ENCODE peak calls at places on chromosome 12, in six cellular contexts. One of them, this sample, is unnamed.

GRCh38 chr12:3493225-3494049 is 2.4 kb downstream of the PRMT8 start:
- DNase-seq in hepatocyte: no peak
- DNase-seq in lower lobe of right lung: no peak
- DNase-seq in aorta: no peak
- DNase-seq in CD8-positive, alpha-beta T cell: no peak
- DNase-seq in esophagus muscularis mucosa: no peak
- DNase-seq in this sample: no peak

GRCh38 chr12:108099085-108099484 is 30.0 kb upstream of the WSCD2 start:
- DNase-seq in lower lobe of right lung: no peak
- DNase-seq in hepatocyte: no peak
- DNase-seq in esophagus muscularis mucosa: no peak
- DNase-seq in aorta: no peak
- DNase-seq in CD8-positive, alpha-beta T cell: no peak
- DNase-seq in this sample: no peak

GRCh38 chr12:15534322-15534721 is 212.0 kb downstream of the PTPRO start:
- DNase-seq in lower lobe of right lung: no peak
- DNase-seq in aorta: no peak
- DNase-seq in esophagus muscularis mucosa: no peak
- DNase-seq in CD8-positive, alpha-beta T cell: no peak
- DNase-seq in hepatocyte: no peak
- DNase-seq in this sample: no peak

GRCh38 chr12:113052326-113052725 is 4.2 kb upstream of the DTX1 start:
- DNase-seq in aorta: no peak
- DNase-seq in hepatocyte: no peak
- DNase-seq in CD8-positive, alpha-beta T cell: no peak
- DNase-seq in esophagus muscularis mucosa: no peak
- DNase-seq in lower lobe of right lung: no peak
- DNase-seq in this sample: no peak

GRCh38 chr12:57473392-57473791 is 6.3 kb downstream of the ARHGAP9 start:
- DNase-seq in hepatocyte: no peak
- DNase-seq in aorta: no peak
- DNase-seq in lower lobe of right lung: no peak
- DNase-seq in CD8-positive, alpha-beta T cell: no peak
- DNase-seq in esophagus muscularis mucosa: no peak
- DNase-seq in this sample: no peak

GRCh38 chr12:81492131-81492720 is 266.9 kb downstream of the PPFIA2 start:
- DNase-seq in esophagus muscularis mucosa: no peak
- DNase-seq in aorta: no peak
- DNase-seq in lower lobe of right lung: no peak
- DNase-seq in CD8-positive, alpha-beta T cell: no peak
- DNase-seq in hepatocyte: peak; percentile 15
- DNase-seq in this sample: no peak

GRCh38 chr12:107903377-107904061 is 129.0 kb downstream of the ASCL4 start:
- DNase-seq in hepatocyte: peak; percentile 82
- DNase-seq in esophagus muscularis mucosa: no peak
- DNase-seq in aorta: peak; percentile 78
- DNase-seq in lower lobe of right lung: peak; percentile 84
- DNase-seq in CD8-positive, alpha-beta T cell: no peak
- DNase-seq in this sample: peak; percentile 33

GRCh38 chr12:67593041-67593870 is 55.3 kb upstream of the DYRK2 start:
- DNase-seq in lower lobe of right lung: no peak
- DNase-seq in CD8-positive, alpha-beta T cell: no peak
- DNase-seq in hepatocyte: peak; percentile 77
- DNase-seq in aorta: no peak
- DNase-seq in esophagus muscularis mucosa: peak; percentile 4
- DNase-seq in this sample: no peak

GRCh38 chr12:104752016-104752415 is 206.1 kb downstream of the SLC41A2 start:
- DNase-seq in CD8-positive, alpha-beta T cell: no peak
- DNase-seq in lower lobe of right lung: no peak
- DNase-seq in esophagus muscularis mucosa: no peak
- DNase-seq in hepatocyte: no peak
- DNase-seq in aorta: no peak
- DNase-seq in this sample: no peak

GRCh38 chr12:1872448-1872847 is 46.0 kb downstream of the CACNA2D4 start:
- DNase-seq in hepatocyte: no peak
- DNase-seq in aorta: no peak
- DNase-seq in lower lobe of right lung: no peak
- DNase-seq in CD8-positive, alpha-beta T cell: no peak
- DNase-seq in esophagus muscularis mucosa: no peak
- DNase-seq in this sample: no peak

GRCh38 chr12:22042981-22043669 is 2.9 kb upstream of the CMAS start:
- DNase-seq in esophagus muscularis mucosa: no peak
- DNase-seq in hepatocyte: no peak
- DNase-seq in aorta: no peak
- DNase-seq in CD8-positive, alpha-beta T cell: no peak
- DNase-seq in lower lobe of right lung: no peak
- DNase-seq in this sample: no peak

GRCh38 chr12:41476499-41476898 is 288.4 kb downstream of the PDZRN4 start:
- DNase-seq in esophagus muscularis mucosa: no peak
- DNase-seq in CD8-positive, alpha-beta T cell: no peak
- DNase-seq in lower lobe of right lung: no peak
- DNase-seq in hepatocyte: no peak
- DNase-seq in aorta: no peak
- DNase-seq in this sample: no peak

GRCh38 chr12:127485528-127485927 is 781.4 kb upstream of the TMEM132C start:
- DNase-seq in aorta: no peak
- DNase-seq in hepatocyte: peak; percentile 77
- DNase-seq in lower lobe of right lung: no peak
- DNase-seq in esophagus muscularis mucosa: no peak
- DNase-seq in CD8-positive, alpha-beta T cell: no peak
- DNase-seq in this sample: peak; percentile 25

GRCh38 chr12:24057920-24058476 is 108.5 kb upstream of the SOX5 start:
- DNase-seq in CD8-positive, alpha-beta T cell: no peak
- DNase-seq in aorta: no peak
- DNase-seq in lower lobe of right lung: no peak
- DNase-seq in hepatocyte: no peak
- DNase-seq in esophagus muscularis mucosa: no peak
- DNase-seq in this sample: no peak

GRCh38 chr12:93741741-93742085 is 64.5 kb downstream of the CRADD start:
- DNase-seq in esophagus muscularis mucosa: no peak
- DNase-seq in CD8-positive, alpha-beta T cell: no peak
- DNase-seq in aorta: no peak
- DNase-seq in lower lobe of right lung: no peak
- DNase-seq in hepatocyte: peak; percentile 32
- DNase-seq in this sample: no peak

GRCh38 chr12:104708891-104709290 is 249.2 kb downstream of the SLC41A2 start:
- DNase-seq in CD8-positive, alpha-beta T cell: no peak
- DNase-seq in esophagus muscularis mucosa: no peak
- DNase-seq in aorta: no peak
- DNase-seq in hepatocyte: no peak
- DNase-seq in lower lobe of right lung: no peak
- DNase-seq in this sample: no peak

GRCh38 chr12:123966596-123966995 is 6.0 kb downstream of the CCDC92 start:
- DNase-seq in CD8-positive, alpha-beta T cell: no peak
- DNase-seq in aorta: no peak
- DNase-seq in lower lobe of right lung: no peak
- DNase-seq in hepatocyte: no peak
- DNase-seq in esophagus muscularis mucosa: no peak
- DNase-seq in this sample: no peak

GRCh38 chr12:116592116-116592637 is 33.0 kb downstream of the MAP1LC3B2 start:
- DNase-seq in lower lobe of right lung: peak; percentile 79
- DNase-seq in esophagus muscularis mucosa: no peak
- DNase-seq in aorta: no peak
- DNase-seq in hepatocyte: peak; percentile 26
- DNase-seq in CD8-positive, alpha-beta T cell: no peak
- DNase-seq in this sample: no peak

GRCh38 chr12:14984036-14984435 is 11.2 kb downstream of the PDE6H start:
- DNase-seq in hepatocyte: no peak
- DNase-seq in aorta: no peak
- DNase-seq in esophagus muscularis mucosa: no peak
- DNase-seq in CD8-positive, alpha-beta T cell: no peak
- DNase-seq in lower lobe of right lung: no peak
- DNase-seq in this sample: no peak

GRCh38 chr12:43675048-43675904 is 83.3 kb downstream of the PUS7L start:
- DNase-seq in lower lobe of right lung: peak; percentile 36
- DNase-seq in esophagus muscularis mucosa: no peak
- DNase-seq in CD8-positive, alpha-beta T cell: no peak
- DNase-seq in aorta: no peak
- DNase-seq in hepatocyte: peak; percentile 23
- DNase-seq in this sample: no peak

GRCh38 chr12:12266389-12266872 is 413 bp downstream of the LRP6 start:
- DNase-seq in aorta: no peak
- DNase-seq in CD8-positive, alpha-beta T cell: no peak
- DNase-seq in hepatocyte: no peak
- DNase-seq in lower lobe of right lung: no peak
- DNase-seq in esophagus muscularis mucosa: no peak
- DNase-seq in this sample: no peak

GRCh38 chr12:49253033-49253623 is 11.8 kb upstream of the TUBA1C start:
- DNase-seq in esophagus muscularis mucosa: no peak
- DNase-seq in aorta: no peak
- DNase-seq in CD8-positive, alpha-beta T cell: no peak
- DNase-seq in lower lobe of right lung: no peak
- DNase-seq in hepatocyte: no peak
- DNase-seq in this sample: no peak

GRCh38 chr12:24814379-24815086 is 134.4 kb downstream of the BCAT1 start:
- DNase-seq in hepatocyte: no peak
- DNase-seq in aorta: no peak
- DNase-seq in esophagus muscularis mucosa: no peak
- DNase-seq in CD8-positive, alpha-beta T cell: no peak
- DNase-seq in lower lobe of right lung: no peak
- DNase-seq in this sample: no peak

GRCh38 chr12:21346542-21347205 is 12.0 kb upstream of the SLCO1A2 start:
- DNase-seq in hepatocyte: no peak
- DNase-seq in esophagus muscularis mucosa: no peak
- DNase-seq in CD8-positive, alpha-beta T cell: no peak
- DNase-seq in aorta: no peak
- DNase-seq in lower lobe of right lung: no peak
- DNase-seq in this sample: no peak

GRCh38 chr12:3222306-3222705 is 145.1 kb downstream of the TSPAN9 start:
- DNase-seq in hepatocyte: no peak
- DNase-seq in aorta: no peak
- DNase-seq in lower lobe of right lung: no peak
- DNase-seq in CD8-positive, alpha-beta T cell: no peak
- DNase-seq in esophagus muscularis mucosa: no peak
- DNase-seq in this sample: no peak

GRCh38 chr12:93358821-93359220 is 18.9 kb upstream of the NUDT4 start:
- DNase-seq in aorta: no peak
- DNase-seq in hepatocyte: no peak
- DNase-seq in CD8-positive, alpha-beta T cell: no peak
- DNase-seq in esophagus muscularis mucosa: no peak
- DNase-seq in lower lobe of right lung: no peak
- DNase-seq in this sample: no peak

DNA sequence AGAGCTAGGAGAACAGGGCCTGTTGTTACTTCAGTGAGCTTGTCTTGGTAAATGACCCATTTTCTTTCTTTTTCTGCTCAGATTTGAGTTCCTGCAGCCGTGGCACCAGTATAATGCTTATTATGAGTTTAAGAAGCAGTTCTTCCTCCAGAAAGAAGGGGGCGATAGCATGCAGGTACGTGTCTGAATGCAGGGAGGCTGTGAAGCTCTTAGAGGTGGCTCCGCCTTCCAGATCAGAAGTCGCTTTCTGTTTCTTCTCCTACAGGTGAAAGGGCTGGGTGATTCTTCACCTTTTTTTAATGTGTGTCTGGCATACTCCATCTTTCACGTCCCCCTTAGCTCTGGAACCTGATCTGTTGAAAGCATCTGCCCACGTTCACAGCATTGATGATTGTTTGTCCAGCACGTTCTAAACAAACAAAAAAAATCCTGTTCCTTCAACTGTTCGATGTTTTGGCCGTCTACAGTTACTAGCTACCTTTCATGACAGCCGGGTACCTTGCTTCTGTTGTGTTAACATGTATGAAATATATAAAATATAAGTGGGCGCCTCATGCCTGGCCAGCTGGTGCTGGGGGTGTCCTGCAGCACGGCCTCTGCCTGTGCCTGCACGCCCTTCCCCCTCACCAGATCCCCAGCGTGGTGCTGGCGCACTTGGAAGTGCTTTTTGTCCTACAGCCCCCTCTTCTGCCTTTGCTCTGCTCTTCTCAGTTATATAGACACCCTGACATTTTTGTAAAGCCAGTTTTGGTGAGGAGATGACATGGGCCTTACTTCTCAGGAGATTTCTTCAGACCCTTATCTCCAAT is 44.6 kb downstream of the SFSWAP start:
- DNase-seq in esophagus muscularis mucosa: no peak
- DNase-seq in aorta: no peak
- DNase-seq in CD8-positive, alpha-beta T cell: peak; percentile 22
- DNase-seq in lower lobe of right lung: no peak
- DNase-seq in hepatocyte: peak; percentile 30
- DNase-seq in this sample: no peak
- H3K36me3 ChIP-seq in esophagus muscularis mucosa: peaks cover 84% of the 10 kb centered on the region
- H3K36me3 ChIP-seq in aorta: peaks cover 3% of the 10 kb centered on the region
- H3K36me3 ChIP-seq in CD8-positive, alpha-beta T cell: peaks cover 56% of the 10 kb centered on the region
- H3K36me3 ChIP-seq in lower lobe of right lung: peaks cover 93% of the 10 kb centered on the region
- H3K36me3 ChIP-seq in hepatocyte: no peaks in the 10 kb centered on the region
- H3K36me3 ChIP-seq in this sample: peaks cover 63% of the 10 kb centered on the region

GRCh38 chr12:10783252-10783651 is 19.2 kb downstream of the TAS2R7 start:
- DNase-seq in hepatocyte: no peak
- DNase-seq in esophagus muscularis mucosa: no peak
- DNase-seq in aorta: no peak
- DNase-seq in lower lobe of right lung: no peak
- DNase-seq in CD8-positive, alpha-beta T cell: no peak
- DNase-seq in this sample: no peak
- H3K27ac ChIP-seq in hepatocyte: no peak overlapping the region
- H3K27ac ChIP-seq in esophagus muscularis mucosa: no peak overlapping the region
- H3K27ac ChIP-seq in aorta: no peak overlapping the region
- H3K27ac ChIP-seq in lower lobe of right lung: no peak overlapping the region
- H3K27ac ChIP-seq in CD8-positive, alpha-beta T cell: no peak overlapping the region
- H3K27ac ChIP-seq in this sample: no peak overlapping the region

DNA sequence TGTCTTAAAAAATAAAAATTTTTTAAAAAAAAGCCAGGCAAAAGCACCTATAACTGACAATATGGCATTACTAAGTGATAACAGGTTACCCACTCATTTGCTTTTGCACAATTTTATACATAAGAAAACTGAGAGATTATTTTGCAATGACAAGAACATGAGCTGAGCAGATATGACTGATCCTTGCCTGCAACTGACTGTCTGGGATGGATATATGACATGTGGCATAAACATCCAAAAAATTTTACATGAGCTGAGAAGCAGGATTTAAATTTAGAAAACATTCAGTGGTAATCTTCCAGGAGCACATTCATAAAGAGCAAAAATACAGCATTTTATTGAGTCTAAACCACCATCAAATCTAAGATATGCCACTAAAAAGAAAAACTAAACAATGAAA is 125.3 kb upstream of the TMEM233 start:
- DNase-seq in hepatocyte: no peak
- DNase-seq in esophagus muscularis mucosa: no peak
- DNase-seq in CD8-positive, alpha-beta T cell: no peak
- DNase-seq in lower lobe of right lung: no peak
- DNase-seq in aorta: no peak
- DNase-seq in this sample: no peak
- H3K36me3 ChIP-seq in hepatocyte: no peaks in the 10 kb centered on the region
- H3K36me3 ChIP-seq in esophagus muscularis mucosa: no peaks in the 10 kb centered on the region
- H3K36me3 ChIP-seq in CD8-positive, alpha-beta T cell: no peaks in the 10 kb centered on the region
- H3K36me3 ChIP-seq in lower lobe of right lung: no peaks in the 10 kb centered on the region
- H3K36me3 ChIP-seq in aorta: no peaks in the 10 kb centered on the region
- H3K36me3 ChIP-seq in this sample: no peaks in the 10 kb centered on the region

GRCh38 chr12:96242597-96242996 is 48.4 kb downstream of the ELK3 start:
- DNase-seq in lower lobe of right lung: peak; percentile 65
- DNase-seq in esophagus muscularis mucosa: no peak
- DNase-seq in CD8-positive, alpha-beta T cell: peak; percentile 29
- DNase-seq in hepatocyte: no peak
- DNase-seq in aorta: no peak
- DNase-seq in this sample: peak; percentile 82
- H3K27ac ChIP-seq in lower lobe of right lung: peak overlapping the region; percentile 80
- H3K27ac ChIP-seq in esophagus muscularis mucosa: peak overlapping the region; percentile 95
- H3K27ac ChIP-seq in CD8-positive, alpha-beta T cell: peak overlapping the region; percentile 62
- H3K27ac ChIP-seq in hepatocyte: no peak overlapping the region
- H3K27ac ChIP-seq in aorta: no peak overlapping the region
- H3K27ac ChIP-seq in this sample: peak overlapping the region; percentile 62